ENCODE peak calls at places on chromosomes 5 and 9, in six cellular contexts. One of them, this sample, is unnamed.

GRCh38 chr9:2257530-2257929 is 242.4 kb downstream of the SMARCA2 start:
- DNase-seq in activated T-helper 9 cell treated with anti-CD3 and anti-CD28 coated beads, Interleukin-2, amount 50 U/mL, for 16 hours: no peak
- DNase-seq in effector CD4-positive, alpha-beta T cell: no peak
- DNase-seq in fibroblast of lung: no peak
- DNase-seq in hippocampal formation: no peak
- DNase-seq in HS-27A: no peak
- DNase-seq in this sample: no peak

GRCh38 chr9:86535406-86535915 is 181.3 kb upstream of the TUT7 start:
- DNase-seq in activated T-helper 9 cell treated with anti-CD3 and anti-CD28 coated beads, Interleukin-2, amount 50 U/mL, for 16 hours: no peak
- DNase-seq in effector CD4-positive, alpha-beta T cell: no peak
- DNase-seq in fibroblast of lung: no peak
- DNase-seq in hippocampal formation: no peak
- DNase-seq in HS-27A: no peak
- DNase-seq in this sample: no peak

GRCh38 chr9:37575921-37576721 is at the start of gene FBXO10:
- DNase-seq in activated T-helper 9 cell treated with anti-CD3 and anti-CD28 coated beads, Interleukin-2, amount 50 U/mL, for 16 hours: peak
- DNase-seq in effector CD4-positive, alpha-beta T cell: peak
- DNase-seq in fibroblast of lung: peak
- DNase-seq in hippocampal formation: peak
- DNase-seq in HS-27A: no peak
- DNase-seq in this sample: no peak

GRCh38 chr9:20243866-20244647 is 378.2 kb downstream of the MLLT3 start:
- DNase-seq in activated T-helper 9 cell treated with anti-CD3 and anti-CD28 coated beads, Interleukin-2, amount 50 U/mL, for 16 hours: no peak
- DNase-seq in effector CD4-positive, alpha-beta T cell: no peak
- DNase-seq in fibroblast of lung: no peak
- DNase-seq in hippocampal formation: no peak
- DNase-seq in HS-27A: no peak
- DNase-seq in this sample: no peak

GRCh38 chr9:134680393-134681060 is 38.9 kb downstream of the COL5A1 start:
- DNase-seq in activated T-helper 9 cell treated with anti-CD3 and anti-CD28 coated beads, Interleukin-2, amount 50 U/mL, for 16 hours: no peak
- DNase-seq in effector CD4-positive, alpha-beta T cell: no peak
- DNase-seq in fibroblast of lung: no peak
- DNase-seq in hippocampal formation: no peak
- DNase-seq in HS-27A: no peak
- DNase-seq in this sample: no peak

GRCh38 chr9:37942616-37943328 is 38.8 kb upstream of the SLC25A51 start:
- DNase-seq in activated T-helper 9 cell treated with anti-CD3 and anti-CD28 coated beads, Interleukin-2, amount 50 U/mL, for 16 hours: no peak
- DNase-seq in effector CD4-positive, alpha-beta T cell: no peak
- DNase-seq in fibroblast of lung: no peak
- DNase-seq in hippocampal formation: no peak
- DNase-seq in HS-27A: no peak
- DNase-seq in this sample: no peak

GRCh38 chr9:117523531-117524153 is 108.8 kb upstream of the ASTN2 start:
- DNase-seq in activated T-helper 9 cell treated with anti-CD3 and anti-CD28 coated beads, Interleukin-2, amount 50 U/mL, for 16 hours: no peak
- DNase-seq in effector CD4-positive, alpha-beta T cell: no peak
- DNase-seq in fibroblast of lung: no peak
- DNase-seq in hippocampal formation: no peak
- DNase-seq in HS-27A: no peak
- DNase-seq in this sample: no peak

GRCh38 chr5:168654225-168654624 is 75.1 kb upstream of the PANK3 start:
- DNase-seq in activated T-helper 9 cell treated with anti-CD3 and anti-CD28 coated beads, Interleukin-2, amount 50 U/mL, for 16 hours: no peak
- DNase-seq in effector CD4-positive, alpha-beta T cell: no peak
- DNase-seq in fibroblast of lung: peak
- DNase-seq in hippocampal formation: no peak
- DNase-seq in HS-27A: no peak
- DNase-seq in this sample: no peak

GRCh38 chr5:6766558-6767191 is 53.4 kb downstream of the TENT4A start:
- DNase-seq in activated T-helper 9 cell treated with anti-CD3 and anti-CD28 coated beads, Interleukin-2, amount 50 U/mL, for 16 hours: peak
- DNase-seq in effector CD4-positive, alpha-beta T cell: no peak
- DNase-seq in fibroblast of lung: peak
- DNase-seq in hippocampal formation: no peak
- DNase-seq in HS-27A: peak
- DNase-seq in this sample: peak

GRCh38 chr9:14096182-14096922 is 217.6 kb downstream of the NFIB start:
- DNase-seq in activated T-helper 9 cell treated with anti-CD3 and anti-CD28 coated beads, Interleukin-2, amount 50 U/mL, for 16 hours: no peak
- DNase-seq in effector CD4-positive, alpha-beta T cell: no peak
- DNase-seq in fibroblast of lung: peak
- DNase-seq in hippocampal formation: no peak
- DNase-seq in HS-27A: no peak
- DNase-seq in this sample: peak

GRCh38 chr5:126137771-126138474 is 285.3 kb upstream of the GRAMD2B start:
- DNase-seq in activated T-helper 9 cell treated with anti-CD3 and anti-CD28 coated beads, Interleukin-2, amount 50 U/mL, for 16 hours: no peak
- DNase-seq in effector CD4-positive, alpha-beta T cell: no peak
- DNase-seq in fibroblast of lung: peak
- DNase-seq in hippocampal formation: no peak
- DNase-seq in HS-27A: no peak
- DNase-seq in this sample: no peak

GRCh38 chr9:35814106-35814840 is 569 bp downstream of the HINT2 start:
- DNase-seq in activated T-helper 9 cell treated with anti-CD3 and anti-CD28 coated beads, Interleukin-2, amount 50 U/mL, for 16 hours: no peak
- DNase-seq in effector CD4-positive, alpha-beta T cell: no peak
- DNase-seq in fibroblast of lung: peak
- DNase-seq in hippocampal formation: peak
- DNase-seq in HS-27A: peak
- DNase-seq in this sample: no peak